ENCODE peak calls at places on chromosomes 5 and 9, in five cellular contexts. M is mucosa of descending colon, R is gastrocnemius medialis, T is transverse colon, H is heart left ventricle. L is an unnamed sample. For H3K36me3 and H3K4me1, the result is how much of the 10 kb centered on the place peaks cover.

GRCh38 chr5:3511774-3512173 is 83.9 kb upstream of the IRX1 start:
- DNase-seq in T (no peak), H (no peak), R (no peak), M (no peak), L (no peak)

GRCh38 chr9:79353856-79354520 is 217.8 kb upstream of the TLE4 start:
- DNase-seq in M (no peak), H (no peak), R (no peak), T (no peak), L (no peak)

GRCh38 chr5:123178693-123179092 is 89.7 kb downstream of the PRDM6 start:
- DNase-seq in R (no peak), M (no peak), T (no peak), H (no peak), L (no peak)

GRCh38 chr5:343461-344401 is 22.2 kb downstream of the AHRR start:
- DNase-seq in M (peak), R (no peak), T (peak), H (no peak), L (no peak)

GRCh38 chr5:157361865-157362465 is 96.0 kb downstream of the CYFIP2 start:
- DNase-seq in M (no peak), H (no peak), R (no peak), T (no peak), L (no peak)

GRCh38 chr5:67090040-67090439 is 106.6 kb downstream of the CD180 start:
- DNase-seq in H (no peak), R (no peak), M (no peak), T (no peak), L (no peak)

GRCh38 chr9:35954942-35955546 is 2.9 kb downstream of the OR2S2 start:
- DNase-seq in M (peak), R (no peak), T (peak), H (peak), L (no peak)

GRCh38 chr5:180097926-180098325 is 26.4 kb upstream of the RNF130 start:
- DNase-seq in R (no peak), H (no peak), M (no peak), T (no peak), L (peak)

GRCh38 chr9:95373069-95373681 is 55.7 kb upstream of the FANCC start:
- DNase-seq in T (no peak), R (no peak), M (no peak), H (no peak), L (no peak)

GRCh38 chr9:134871941-134872340 is 8.7 kb upstream of the FCN2 start:
- DNase-seq in H (peak), M (no peak), T (no peak), R (no peak), L (no peak)

DNA sequence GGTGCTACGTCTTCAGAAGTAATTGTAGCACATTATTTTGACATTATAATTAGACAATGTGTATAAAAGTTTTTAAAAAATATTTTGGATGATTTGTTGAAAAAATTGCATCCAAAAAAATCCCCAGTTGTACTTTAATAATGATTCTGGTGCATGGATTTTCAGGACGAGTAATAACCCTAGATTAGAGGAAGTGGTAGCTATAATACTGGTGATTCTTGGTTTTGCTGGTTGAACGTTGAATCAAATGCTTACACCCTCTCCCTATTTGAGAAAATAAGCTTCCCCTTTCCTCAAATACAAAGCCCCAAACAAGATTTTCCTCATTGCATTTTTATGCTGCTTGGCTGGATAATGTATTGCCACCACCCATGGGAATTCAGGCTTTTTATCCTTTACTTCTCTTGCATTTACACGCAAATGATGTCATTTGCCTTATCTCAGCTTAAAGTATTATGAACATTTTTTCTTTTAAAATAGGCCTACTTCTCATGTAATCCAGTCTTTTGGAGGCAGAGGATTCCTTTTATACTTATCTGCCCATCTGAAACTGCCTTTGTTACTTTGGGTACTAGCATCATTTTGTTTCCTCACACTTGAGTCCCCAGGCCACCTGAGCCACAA is 86.3 kb downstream of the UBE2R2 start:
- DNase-seq in M (no peak), T (no peak), R (no peak), H (no peak), L (no peak)
- H3K36me3 ChIP-seq in M (under half), T (under half), R (under half), H (under half), L (under half)

DNA sequence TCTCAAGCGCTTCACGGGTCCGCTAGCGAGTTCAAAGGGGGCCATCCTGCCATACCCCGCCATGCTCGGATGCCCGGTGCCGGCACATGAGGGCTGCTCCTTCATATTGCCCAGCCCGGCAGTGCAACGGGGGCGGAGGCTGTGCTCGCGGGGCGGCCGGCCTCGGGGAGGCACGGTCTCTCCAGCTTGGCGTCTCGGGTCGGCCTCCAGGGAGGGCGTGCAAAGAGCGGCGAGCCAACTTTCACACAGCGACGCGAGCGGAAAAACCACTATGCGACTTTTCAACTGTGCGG is 456.1 kb downstream of the RAB3C start:
- DNase-seq in M (no peak), H (no peak), T (no peak), R (no peak), L (no peak)
- H3K4me1 ChIP-seq in M (under half), H (half or more), T (under half), R (half or more), L (under half)

GRCh38 chr9:128684065-128684324 is 5.0 kb upstream of the SET start:
- DNase-seq in M (no peak), T (no peak), H (no peak), R (no peak), L (no peak)
- H3K36me3 ChIP-seq in M (under half), T (under half), H (under half), R (under half), L (under half)

DNA sequence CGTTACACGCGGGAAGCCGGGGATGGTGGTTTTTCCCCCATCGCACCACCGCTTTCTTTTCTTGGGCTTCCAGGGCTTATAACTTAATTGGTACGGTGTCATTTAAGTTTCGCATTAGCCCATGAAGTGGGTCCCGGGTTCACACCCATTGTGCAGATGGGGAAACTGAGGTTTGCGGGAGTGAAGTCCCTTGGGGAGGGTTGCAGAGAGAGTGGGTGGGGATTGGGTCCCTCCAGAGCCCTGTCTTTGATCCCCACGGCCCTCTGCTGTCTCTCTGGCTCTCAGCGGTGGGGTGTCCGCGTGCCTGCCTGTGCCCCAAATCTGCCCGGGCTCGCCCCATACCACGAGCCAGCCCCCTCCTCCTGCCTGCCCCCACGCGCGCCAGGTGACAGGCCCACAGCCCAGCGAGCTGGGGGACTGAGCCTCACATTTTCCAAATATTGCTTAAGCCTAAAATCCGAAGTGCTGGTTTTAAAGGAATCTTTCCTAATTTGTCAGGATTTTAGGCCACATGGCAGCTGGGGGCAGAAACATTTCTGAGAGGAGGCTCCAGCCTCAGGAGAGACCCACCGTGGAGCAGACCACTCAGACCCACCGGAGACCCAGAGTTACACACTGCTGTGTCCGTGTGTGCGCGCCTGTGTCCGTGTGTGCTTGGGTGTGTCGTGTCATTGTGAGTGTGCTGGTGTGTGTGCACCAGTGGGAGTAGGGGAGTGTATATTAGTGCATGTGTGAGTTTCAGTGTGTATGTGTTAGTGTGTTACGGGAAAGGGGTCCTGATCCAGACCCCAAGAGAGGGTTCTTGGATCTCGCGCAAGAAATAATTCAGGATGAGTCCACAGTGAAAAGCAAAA is 159.5 kb upstream of the IER5L start:
- DNase-seq in R (no peak), H (no peak), T (no peak), M (no peak), L (no peak)
- H3K4me1 ChIP-seq in R (under half), H (half or more), T (under half), M (under half), L (under half)

GRCh38 chr9:129150122-129150521 is 27.9 kb downstream of the IER5L start:
- DNase-seq in T (no peak), H (no peak), M (no peak), R (no peak), L (no peak)

GRCh38 chr9:129151469-129151868 is 26.6 kb downstream of the IER5L start:
- DNase-seq in H (no peak), R (no peak), M (no peak), T (no peak), L (no peak)

GRCh38 chr9:129148463-129149204 is 29.4 kb downstream of the IER5L start:
- DNase-seq in T (no peak), R (no peak), M (no peak), H (no peak), L (no peak)

GRCh38 chr9:129150672-129151211 is 27.3 kb downstream of the IER5L start:
- DNase-seq in H (no peak), R (no peak), T (no peak), M (no peak), L (no peak)

GRCh38 chr9:129149442-129149841 is 28.6 kb downstream of the IER5L start:
- DNase-seq in M (no peak), T (no peak), R (no peak), H (no peak), L (no peak)
- H3K36me3 ChIP-seq in M (under half), T (under half), R (under half), H (under half), L (under half)

GRCh38 chr5:149036970-149037369 is 25.9 kb downstream of the SH3TC2 start:
- DNase-seq in T (no peak), M (no peak), R (no peak), H (no peak), L (no peak)
- H3K4me1 ChIP-seq in T (under half), M (under half), R (under half), H (under half), L (under half)

GRCh38 chr5:40738502-40738901 is 17.3 kb downstream of the TTC33 start:
- DNase-seq in T (no peak), H (no peak), R (no peak), M (no peak), L (no peak)

GRCh38 chr5:40746703-40747102 is 9.1 kb downstream of the TTC33 start:
- DNase-seq in T (no peak), M (no peak), H (no peak), R (no peak), L (no peak)

GRCh38 chr5:40743771-40744170 is 12.0 kb downstream of the TTC33 start:
- DNase-seq in H (no peak), R (no peak), T (no peak), M (no peak), L (no peak)
- H3K36me3 ChIP-seq in H (under half), R (under half), T (under half), M (under half), L (under half)